ENCODE peak calls at places on chromosomes 12 and 14, in ten cellular contexts. P is GM19239; C is endothelial cell; V is MCF 10A; J is body of pancreas; E is CD8-positive, alpha-beta memory T cell; I is AG10803; T is progenitor cell of endocrine pancreas; Z is stimulated activated CD4-positive, alpha-beta T cell treated with anti-CD3 and anti-CD28 coated beads, Interleukin-12 subunit alpha, Interleukin-12 subunit beta, amount 100 ng/mL, for 4 hours; B is ureter. X is an unnamed sample.

GRCh38 chr12:75503866-75504265 is 7.5 kb downstream of the KRR1 start:
- DNase-seq in P (no peak), C (no peak), V (no peak), J (no peak), E (no peak), I (no peak), T (no peak), Z (no peak), B (no peak), X (no peak)

GRCh38 chr14:100286484-100287191 is 19.6 kb downstream of the SLC25A29 start:
- DNase-seq in P (no peak), C (no peak), V (no peak), J (no peak), E (no peak), I (no peak), T (no peak), Z (no peak), B (no peak), X (no peak)

GRCh38 chr14:106044949-106045596 is 518.7 kb downstream of the TMEM121 start:
- DNase-seq in P (peak), C (no peak), V (peak), J (peak), E (peak), I (peak), T (no peak), Z (peak), B (no peak), X (peak)

GRCh38 chr12:3076730-3077571 is at the start of gene TSPAN9:
- DNase-seq in P (peak), C (peak), V (peak), J (peak), E (peak), I (peak), T (peak), Z (peak), B (peak), X (no peak)

GRCh38 chr12:114835031-114835430 is 151.1 kb upstream of the TBX3 start:
- DNase-seq in P (no peak), C (no peak), V (peak), J (no peak), E (no peak), I (peak), T (no peak), Z (no peak), B (no peak), X (no peak)

GRCh38 chr12:90028620-90029051 is 320.0 kb upstream of the ATP2B1 start:
- DNase-seq in P (no peak), C (no peak), V (no peak), J (no peak), E (no peak), I (no peak), T (no peak), Z (no peak), B (no peak), X (no peak)

GRCh38 chr12:80681-81190 is 14.2 kb downstream of the IQSEC3 start:
- DNase-seq in P (no peak), C (no peak), V (no peak), J (no peak), E (no peak), I (no peak), T (no peak), Z (no peak), B (no peak), X (no peak)

GRCh38 chr14:34258318-34258717 is 203.7 kb downstream of the SPTSSA start:
- DNase-seq in P (no peak), C (no peak), V (peak), J (no peak), E (no peak), I (no peak), T (no peak), Z (no peak), B (no peak), X (no peak)

GRCh38 chr12:123163227-123163626 is 12.3 kb upstream of the PITPNM2 start:
- DNase-seq in P (no peak), C (no peak), V (no peak), J (no peak), E (no peak), I (no peak), T (no peak), Z (no peak), B (no peak), X (no peak)

GRCh38 chr14:79483472-79483871 is 727.8 kb downstream of the DIO2 start:
- DNase-seq in P (no peak), C (no peak), V (no peak), J (no peak), E (no peak), I (peak), T (no peak), Z (no peak), B (no peak), X (no peak)

GRCh38 chr12:50732591-50732990 is 31.3 kb upstream of the ATF1 start:
- DNase-seq in P (no peak), C (no peak), V (peak), J (no peak), E (no peak), I (peak), T (no peak), Z (no peak), B (no peak), X (no peak)

GRCh38 chr12:126708492-126708896 is 1558.5 kb upstream of the TMEM132C start:
- DNase-seq in P (no peak), C (no peak), V (peak), J (no peak), E (no peak), I (peak), T (no peak), Z (no peak), B (no peak), X (no peak)

GRCh38 chr14:60648934-60649814 is at the start of gene SIX1:
- DNase-seq in P (no peak), C (peak), V (peak), J (peak), E (no peak), I (peak), T (peak), Z (no peak), B (peak), X (peak)

GRCh38 chr14:54339771-54340170 is 57.0 kb upstream of the CDKN3 start:
- DNase-seq in P (no peak), C (no peak), V (no peak), J (no peak), E (no peak), I (no peak), T (no peak), Z (no peak), B (no peak), X (no peak)